ENCODE peak calls at places on chromosomes 4 and X, in six cellular contexts. I, S, T, X, Q and O are unnamed samples.

GRCh38 chr4:147799986-147800555 is 68.2 kb downstream of the ARHGAP10 start:
- DNase-seq in I (no peak), S (no peak), T (peak; percentile 92), X (no peak), Q (no peak), O (no peak)

GRCh38 chr4:186948361-186949291 is 225.0 kb upstream of the FAT1 start:
- DNase-seq in I (no peak), S (no peak), T (no peak), X (peak; percentile 55), Q (peak; percentile 67), O (peak; percentile 12)

GRCh38 chrX:17081535-17081934 is 135.1 kb downstream of the REPS2 start:
- DNase-seq in I (no peak), S (no peak), T (no peak), X (no peak), Q (no peak), O (no peak)

GRCh38 chrX:11944486-11944885 is 186.4 kb downstream of the MSL3 start:
- DNase-seq in I (no peak), S (peak; percentile 12), T (no peak), X (peak; percentile 26), Q (peak; percentile 45), O (peak; percentile 47)

GRCh38 chrX:53088136-53088974 is 5.6 kb upstream of the KANTR start:
- DNase-seq in I (no peak), S (no peak), T (no peak), X (peak; percentile 86), Q (peak; percentile 75), O (no peak)

GRCh38 chr4:152462047-152462446 is 73.8 kb downstream of the FBXW7 start:
- DNase-seq in I (no peak), S (no peak), T (peak; percentile 64), X (no peak), Q (no peak), O (no peak)

GRCh38 chr4:47118192-47118879 is 87.0 kb downstream of the GABRB1 start:
- DNase-seq in I (no peak), S (no peak), T (no peak), X (no peak), Q (no peak), O (no peak)

GRCh38 chr4:7762376-7763040 is 177.2 kb downstream of the AFAP1 start:
- DNase-seq in I (no peak), S (no peak), T (no peak), X (no peak), Q (no peak), O (no peak)

GRCh38 chrX:150495496-150495895 is 72.9 kb upstream of the MTM1 start:
- DNase-seq in I (no peak), S (no peak), T (no peak), X (no peak), Q (no peak), O (no peak)

GRCh38 chr4:184731056-184731455 is 2.8 kb downstream of the CENPU start:
- DNase-seq in I (no peak), S (no peak), T (no peak), X (no peak), Q (no peak), O (no peak)

GRCh38 chr4:139666735-139667266 is 1.2 kb downstream of the MGST2 start:
- DNase-seq in I (no peak), S (peak; percentile 45), T (no peak), X (no peak), Q (no peak), O (peak; percentile 15)

GRCh38 chr4:59979061-59979460 is 1221.1 kb upstream of the ADGRL3 start:
- DNase-seq in I (no peak), S (no peak), T (no peak), X (no peak), Q (no peak), O (no peak)

GRCh38 chr4:178414881-178415446 is 972.7 kb upstream of the AGA start:
- DNase-seq in I (no peak), S (no peak), T (no peak), X (peak; percentile 1), Q (no peak), O (no peak)

GRCh38 chr4:37615720-37616063 is 70.5 kb downstream of the RELL1 start:
- DNase-seq in I (no peak), S (no peak), T (no peak), X (no peak), Q (no peak), O (no peak)

GRCh38 chrX:12804655-12805054 is 13.4 kb downstream of the PRPS2 start:
- DNase-seq in I (no peak), S (no peak), T (no peak), X (no peak), Q (no peak), O (no peak)

GRCh38 chr4:184457530-184458249 is 16.7 kb downstream of the IRF2 start:
- DNase-seq in I (no peak), S (no peak), T (no peak), X (no peak), Q (no peak), O (no peak)

GRCh38 chrX:150533863-150534262 is 34.6 kb upstream of the MTM1 start:
- DNase-seq in I (no peak), S (peak; percentile 22), T (no peak), X (no peak), Q (no peak), O (no peak)

GRCh38 chr4:39044364-39044946 is 12.2 kb upstream of the TMEM156 start:
- DNase-seq in I (peak; percentile 64), S (peak; percentile 91), T (peak; percentile 90), X (peak; percentile 95), Q (peak; percentile 89), O (peak; percentile 87)

GRCh38 chr4:172998527-172999469 is 169.8 kb upstream of the GALNT7 start:
- DNase-seq in I (no peak), S (peak; percentile 90), T (no peak), X (no peak), Q (no peak), O (peak; percentile 50)

GRCh38 chr4:164446516-164446915 is 307.4 kb upstream of the SMIM31 start:
- DNase-seq in I (no peak), S (no peak), T (no peak), X (no peak), Q (no peak), O (no peak)

GRCh38 chr4:35793045-35793722 is 451.1 kb downstream of the ARAP2 start:
- DNase-seq in I (no peak), S (no peak), T (no peak), X (no peak), Q (no peak), O (no peak)

DNA sequence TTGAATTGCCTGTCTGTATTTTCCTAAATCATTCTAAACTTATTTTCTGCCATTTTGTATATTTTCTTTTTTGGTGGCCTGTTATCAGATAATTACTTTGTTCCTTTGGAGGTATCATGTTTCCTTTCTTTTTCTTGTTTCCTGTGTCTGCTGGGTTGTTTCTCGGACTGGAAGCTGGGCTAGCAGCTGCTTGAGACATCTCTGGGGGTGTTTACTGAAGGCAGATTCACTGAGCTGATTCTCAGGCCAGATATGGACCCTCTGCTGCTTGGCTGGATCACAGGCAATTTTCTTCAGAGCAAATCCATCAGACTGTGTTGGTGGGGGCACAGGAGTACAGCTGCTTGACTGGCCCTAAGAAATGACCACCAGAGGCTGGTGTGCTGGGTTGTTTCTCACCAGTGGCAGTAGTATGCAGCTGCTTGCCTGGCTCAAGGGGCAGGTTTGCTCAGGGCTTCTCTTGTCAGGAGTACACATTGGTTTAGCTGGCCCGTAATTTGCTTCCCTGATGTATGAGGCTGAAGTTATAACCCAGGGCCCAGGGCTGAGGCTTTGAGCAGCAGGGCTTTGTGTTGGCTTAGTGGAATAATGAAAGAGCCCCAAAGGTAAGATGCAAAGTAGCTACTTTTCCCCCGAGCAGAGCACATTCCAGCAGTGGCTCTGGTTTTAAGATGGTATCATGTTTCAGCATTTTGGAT is 680.6 kb downstream of the TECRL start:
- DNase-seq in I (no peak), S (no peak), T (no peak), X (no peak), Q (peak; percentile 48), O (peak; percentile 0)
- TF ChIP-seq JUND in I (no peak), S (no peak), T (no peak), X (no peak), Q (no peak), O (no peak)

DNA sequence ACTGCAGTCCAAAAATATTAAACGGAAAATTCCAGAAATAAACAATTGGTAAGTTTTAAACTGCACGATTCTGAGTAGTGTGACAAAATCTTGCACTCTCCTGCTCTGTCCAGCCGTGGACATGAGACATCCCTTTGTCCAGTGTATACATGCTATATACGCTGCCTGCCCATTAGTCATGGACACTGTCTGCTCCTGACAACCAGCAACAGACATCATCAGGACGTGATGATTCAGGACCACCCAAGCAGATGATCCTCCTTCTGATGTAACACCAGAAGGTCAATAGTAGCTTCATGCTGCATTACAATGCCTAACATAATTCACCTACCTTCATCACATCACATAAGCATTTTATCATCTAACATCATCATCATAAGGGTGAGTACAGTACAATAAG is 36.3 kb downstream of the ATRX start:
- DNase-seq in I (no peak), S (no peak), T (no peak), X (no peak), Q (no peak), O (no peak)
- TF ChIP-seq JUND in I (no peak), S (no peak), T (no peak), X (no peak), Q (no peak), O (no peak)

GRCh38 chr4:160567634-160568033 is 1464.8 kb downstream of the RAPGEF2 start:
- DNase-seq in I (no peak), S (no peak), T (no peak), X (no peak), Q (no peak), O (no peak)
- TF ChIP-seq JUND in I (no peak), S (no peak), T (no peak), X (no peak), Q (no peak), O (no peak)

GRCh38 chrX:69066966-69067525 is 98.2 kb downstream of the PJA1 start:
- DNase-seq in I (no peak), S (no peak), T (no peak), X (no peak), Q (peak; percentile 8), O (no peak)
- TF ChIP-seq JUND in I (no peak), S (no peak), T (no peak), X (no peak), Q (no peak), O (no peak)

GRCh38 chrX:24398766-24399165 is 38.3 kb downstream of the SUPT20HL1 start:
- DNase-seq in I (no peak), S (no peak), T (no peak), X (no peak), Q (no peak), O (no peak)
- TF ChIP-seq JUND in I (no peak), S (no peak), T (no peak), X (no peak), Q (no peak), O (no peak)

DNA sequence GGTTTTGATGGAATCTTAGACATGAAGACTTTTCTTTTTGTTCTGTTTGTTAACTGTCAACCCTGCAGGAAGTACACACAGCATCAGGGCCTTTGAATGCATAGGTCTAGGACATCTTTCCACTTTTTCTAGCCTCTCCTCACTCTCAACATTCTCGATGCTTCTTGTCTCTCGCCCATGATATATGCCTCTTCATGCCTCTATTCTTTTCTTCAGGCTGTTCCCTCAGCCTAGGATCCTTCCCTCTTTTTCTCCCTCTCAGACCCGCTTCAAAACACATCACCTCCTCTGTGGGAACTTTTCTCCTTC is 9.6 kb downstream of the PDGFC start:
- DNase-seq in I (no peak), S (no peak), T (no peak), X (no peak), Q (no peak), O (no peak)
- TF ChIP-seq JUND in I (no peak), S (no peak), T (no peak), X (no peak), Q (no peak), O (no peak)